ENCODE peak calls at places on chromosomes 1 and 21, in seven cellular contexts. J is A673, S is H1, Q is MM.1S, G is PC-3, W is fibroblast of lung, X is neural progenitor cell. I is an unnamed sample.

GRCh38 chr21:45994738-45995685 is 13.4 kb downstream of the COL6A1 start:
- DNase-seq in Q (no peak), G (no peak), W (no peak), S (no peak), X (no peak), J (no peak), I (no peak)

GRCh38 chr21:45387506-45387905 is 17.5 kb upstream of the COL18A1 start:
- DNase-seq in W (no peak), X (no peak), J (no peak), S (no peak), G (no peak), Q (no peak), I (no peak)

GRCh38 chr1:212515329-212515760 is 82.6 kb downstream of the NENF start:
- DNase-seq in S (no peak), X (peak), G (no peak), W (no peak), Q (no peak), J (peak), I (no peak)

GRCh38 chr1:243930822-243931671 is 81.0 kb upstream of the AKT3 start:
- DNase-seq in S (peak), W (no peak), G (no peak), Q (no peak), X (peak), J (no peak), I (no peak)

GRCh38 chr1:178634445-178634844 is 90.6 kb upstream of the RALGPS2 start:
- DNase-seq in X (no peak), W (no peak), G (no peak), S (no peak), Q (no peak), J (no peak), I (no peak)

GRCh38 chr1:65722461-65722860 is 70.2 kb upstream of the PDE4B start:
- DNase-seq in W (no peak), X (no peak), G (no peak), J (no peak), S (no peak), Q (no peak), I (no peak)

GRCh38 chr21:37532868-37533780 is 166.6 kb downstream of the DYRK1A start:
- DNase-seq in W (peak), Q (no peak), J (peak), G (peak), X (no peak), S (peak), I (peak)

GRCh38 chr1:238336531-238336930 is 445.8 kb upstream of the ZP4 start:
- DNase-seq in J (peak), X (no peak), S (no peak), Q (no peak), G (peak), W (no peak), I (peak)

GRCh38 chr21:26842976-26843911 is 2.0 kb downstream of the ADAMTS1 start:
- DNase-seq in X (peak), J (peak), W (peak), G (peak), Q (peak), S (peak), I (peak)

GRCh38 chr1:230099435-230099834 is 32.4 kb downstream of the GALNT2 start:
- DNase-seq in G (no peak), X (no peak), J (no peak), S (no peak), Q (no peak), W (no peak), I (no peak)

GRCh38 chr1:229452956-229453801 is 19.3 kb upstream of the ACTA1 start:
- DNase-seq in Q (peak), G (peak), J (peak), S (no peak), X (peak), W (peak), I (no peak)

GRCh38 chr1:229252228-229252984 is 18.5 kb upstream of the RAB4A start:
- DNase-seq in Q (no peak), S (no peak), J (no peak), W (no peak), X (no peak), G (no peak), I (no peak)

GRCh38 chr1:87155180-87155579 is 173.5 kb upstream of the LMO4 start:
- DNase-seq in W (no peak), S (no peak), Q (peak), J (peak), X (no peak), G (no peak), I (no peak)

GRCh38 chr1:228281631-228282328 is 73.9 kb downstream of the OBSCN start:
- DNase-seq in Q (no peak), G (no peak), X (no peak), W (no peak), S (no peak), J (no peak), I (no peak)

GRCh38 chr1:247367786-247368342 is 36.2 kb upstream of the ZNF496 start:
- DNase-seq in J (no peak), S (no peak), X (no peak), Q (no peak), W (no peak), G (no peak), I (peak)

GRCh38 chr1:93661829-93662474 is 19.7 kb downstream of the BCAR3 start:
- DNase-seq in J (peak), X (no peak), G (peak), W (peak), Q (no peak), S (no peak), I (peak)

GRCh38 chr1:185402930-185403329 is 85.9 kb upstream of the IVNS1ABP start:
- DNase-seq in J (no peak), Q (no peak), S (no peak), G (no peak), W (no peak), X (peak), I (no peak)

GRCh38 chr1:37484325-37485051 is 10.1 kb downstream of the ZC3H12A start:
- DNase-seq in S (no peak), J (no peak), W (no peak), G (peak), Q (no peak), X (no peak), I (no peak)

GRCh38 chr1:117964290-117965038 is 34.9 kb downstream of the WDR3 start:
- DNase-seq in Q (no peak), W (no peak), G (no peak), X (no peak), S (no peak), J (no peak), I (no peak)

GRCh38 chr1:93607814-93608187 is 73.8 kb downstream of the BCAR3 start:
- DNase-seq in Q (no peak), S (no peak), X (no peak), J (no peak), W (no peak), G (peak), I (no peak)

GRCh38 chr1:82565546-82565945 is 764.8 kb downstream of the ADGRL2 start:
- DNase-seq in S (no peak), Q (no peak), W (peak), X (no peak), G (peak), J (peak), I (peak)

GRCh38 chr1:81345110-81345509 is 455.6 kb upstream of the ADGRL2 start:
- DNase-seq in J (no peak), G (no peak), Q (no peak), X (no peak), W (no peak), S (no peak), I (no peak)

GRCh38 chr1:172764378-172764777 is 105.5 kb downstream of the FASLG start:
- DNase-seq in Q (no peak), X (no peak), S (no peak), W (no peak), G (no peak), J (no peak), I (no peak)

GRCh38 chr1:114668784-114669561 is 876 bp downstream of the DENND2C start:
- DNase-seq in Q (peak), W (peak), J (no peak), G (peak), S (no peak), X (no peak), I (peak)

GRCh38 chr1:82423174-82423815 is 622.6 kb downstream of the ADGRL2 start:
- DNase-seq in S (no peak), G (peak), X (no peak), J (no peak), W (no peak), Q (no peak), I (peak)

GRCh38 chr21:20997308-20997632 is 939 bp upstream of the NCAM2 start:
- DNase-seq in W (peak), Q (no peak), S (peak), J (no peak), X (peak), G (no peak), I (no peak)

GRCh38 chr21:20997633-20998455 is at the start of gene NCAM2:
- DNase-seq in Q (peak), S (peak), X (peak), G (peak), W (peak), J (peak), I (peak)

GRCh38 chr21:20999567-21000169 is 1.5 kb downstream of the NCAM2 start:
- DNase-seq in W (peak), X (peak), Q (peak), S (peak), G (peak), J (peak), I (peak)

GRCh38 chr21:20998886-20999285 is 677 bp downstream of the NCAM2 start:
- DNase-seq in J (no peak), Q (no peak), S (no peak), W (no peak), X (no peak), G (no peak), I (no peak)

GRCh38 chr21:20998456-20998789 is 214 bp downstream of the NCAM2 start:
- DNase-seq in X (no peak), W (no peak), G (no peak), J (no peak), Q (no peak), S (no peak), I (no peak)
- TF ChIP-seq EZH2 in X (no peak), W (no peak), G (no peak), J (no peak), Q (no peak), S (no peak), I (no peak)

DNA sequence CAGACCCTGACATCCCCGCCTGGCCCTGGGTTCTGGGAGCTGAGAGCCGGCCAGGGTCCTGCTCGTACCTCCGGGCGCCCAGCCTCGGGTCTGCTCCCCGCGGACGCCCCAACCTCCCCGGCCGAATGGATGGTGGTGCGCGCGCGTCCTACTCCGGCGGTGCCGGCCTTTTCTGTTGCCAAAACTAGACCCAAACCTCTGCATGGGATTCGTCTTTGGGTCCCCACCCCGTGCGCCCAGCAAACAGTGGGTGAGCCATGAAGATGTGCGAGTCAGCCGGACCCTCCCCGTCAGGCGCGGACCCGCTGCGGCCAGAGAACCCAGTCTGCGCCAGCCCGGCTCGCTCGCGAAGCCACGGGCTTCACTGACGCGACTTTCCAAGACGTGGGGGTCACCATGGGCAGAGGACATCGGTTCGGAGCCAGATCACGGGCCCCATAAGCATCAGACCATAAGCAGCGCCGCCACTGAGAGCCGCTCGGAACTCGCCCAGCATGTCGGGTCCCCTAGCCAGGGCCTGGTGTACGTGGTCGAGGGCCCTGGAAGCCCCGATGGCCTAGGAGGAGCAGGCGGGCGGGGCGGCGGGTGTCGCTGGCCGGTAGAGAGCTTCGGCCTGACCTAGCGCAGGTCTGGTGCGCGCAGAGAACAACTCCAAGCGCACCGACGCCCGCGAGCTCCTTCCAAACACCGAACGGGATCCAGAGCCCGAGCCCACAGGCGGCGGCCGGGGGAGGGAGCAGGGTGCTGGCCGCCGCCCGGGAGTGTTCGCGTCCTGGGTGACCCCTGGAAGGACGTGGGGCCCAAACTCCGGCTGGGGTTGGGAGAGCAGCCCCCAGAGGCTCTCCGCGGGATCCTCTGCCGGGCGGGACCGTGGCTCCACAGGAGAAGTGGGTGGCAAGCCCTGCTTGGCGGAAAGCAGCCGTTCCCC is 1.0 kb upstream of the TP73 start:
- DNase-seq in G (no peak), W (no peak), S (peak), J (no peak), Q (no peak), X (peak), I (no peak)
- TF ChIP-seq EZH2 in G (peak), W (peak), S (peak), J (no peak), Q (no peak), X (peak), I (no peak)

GRCh38 chr1:205369621-205370230 is 13.0 kb upstream of the KLHDC8A start:
- DNase-seq in S (no peak), J (no peak), W (no peak), Q (no peak), G (no peak), X (no peak), I (no peak)
- TF ChIP-seq EZH2 in S (no peak), J (no peak), W (no peak), Q (no peak), G (no peak), X (no peak), I (no peak)

DNA sequence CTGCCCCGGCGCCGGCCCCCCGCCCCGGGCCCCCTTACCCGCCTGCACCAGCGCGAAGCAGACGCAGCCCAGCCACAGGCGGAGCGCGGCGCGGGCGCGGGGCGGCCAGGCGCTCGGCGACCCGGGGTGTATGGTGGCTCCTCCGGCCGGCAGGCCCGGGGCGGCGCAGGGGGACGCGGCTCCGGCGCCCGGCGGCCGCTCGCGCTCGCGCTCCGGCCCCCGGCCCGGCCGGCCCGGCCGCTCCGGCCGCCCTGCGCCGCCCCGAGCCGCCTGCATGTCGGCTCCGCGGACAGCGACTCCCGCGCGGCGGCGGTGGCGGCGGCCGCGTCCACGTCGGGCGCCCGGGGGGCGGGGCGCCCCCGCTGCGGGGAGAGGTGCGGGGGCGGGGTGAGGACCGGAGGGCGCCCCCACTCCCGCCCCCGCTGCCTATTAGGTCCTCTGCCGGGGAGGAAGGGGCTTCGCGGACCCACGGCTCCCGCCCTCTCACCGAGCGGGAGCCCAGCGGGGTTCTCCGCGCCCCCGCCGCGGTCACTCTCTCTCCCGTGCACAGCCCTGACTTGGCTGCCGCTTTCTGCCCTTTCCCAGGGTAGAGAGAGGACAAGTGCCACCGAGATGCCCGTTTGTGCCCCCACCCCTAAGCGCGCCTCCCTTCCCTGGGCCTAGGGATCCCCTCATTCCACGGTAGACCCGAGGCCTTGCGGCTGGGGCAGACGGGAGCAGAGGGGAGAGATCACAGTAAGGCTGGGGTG is at the start of gene FNDC5:
- DNase-seq in X (peak), Q (no peak), W (no peak), J (peak), S (no peak), G (no peak), I (no peak)
- TF ChIP-seq EZH2 in X (no peak), Q (no peak), W (no peak), J (no peak), S (peak), G (peak), I (peak)

GRCh38 chr1:210254298-210254697 is 21.7 kb downstream of the SERTAD4 start:
- DNase-seq in J (no peak), G (no peak), X (no peak), W (no peak), S (no peak), Q (no peak), I (no peak)

GRCh38 chr1:210251680-210252490 is 19.3 kb downstream of the SERTAD4 start:
- DNase-seq in G (no peak), J (no peak), Q (no peak), X (peak), W (no peak), S (peak), I (no peak)

GRCh38 chr1:210250665-210250997 is 18.0 kb downstream of the SERTAD4 start:
- DNase-seq in G (peak), J (peak), S (peak), W (no peak), X (peak), Q (peak), I (no peak)

GRCh38 chr1:210250998-210251679 is 18.5 kb downstream of the SERTAD4 start:
- DNase-seq in Q (peak), S (peak), W (no peak), X (peak), G (peak), J (peak), I (peak)

GRCh38 chr1:210252621-210253041 is 20.0 kb downstream of the SERTAD4 start:
- DNase-seq in J (no peak), W (no peak), X (peak), G (no peak), S (peak), Q (peak), I (no peak)
- TF ChIP-seq EZH2 in J (no peak), W (no peak), X (no peak), G (no peak), S (no peak), Q (no peak), I (no peak)

DNA sequence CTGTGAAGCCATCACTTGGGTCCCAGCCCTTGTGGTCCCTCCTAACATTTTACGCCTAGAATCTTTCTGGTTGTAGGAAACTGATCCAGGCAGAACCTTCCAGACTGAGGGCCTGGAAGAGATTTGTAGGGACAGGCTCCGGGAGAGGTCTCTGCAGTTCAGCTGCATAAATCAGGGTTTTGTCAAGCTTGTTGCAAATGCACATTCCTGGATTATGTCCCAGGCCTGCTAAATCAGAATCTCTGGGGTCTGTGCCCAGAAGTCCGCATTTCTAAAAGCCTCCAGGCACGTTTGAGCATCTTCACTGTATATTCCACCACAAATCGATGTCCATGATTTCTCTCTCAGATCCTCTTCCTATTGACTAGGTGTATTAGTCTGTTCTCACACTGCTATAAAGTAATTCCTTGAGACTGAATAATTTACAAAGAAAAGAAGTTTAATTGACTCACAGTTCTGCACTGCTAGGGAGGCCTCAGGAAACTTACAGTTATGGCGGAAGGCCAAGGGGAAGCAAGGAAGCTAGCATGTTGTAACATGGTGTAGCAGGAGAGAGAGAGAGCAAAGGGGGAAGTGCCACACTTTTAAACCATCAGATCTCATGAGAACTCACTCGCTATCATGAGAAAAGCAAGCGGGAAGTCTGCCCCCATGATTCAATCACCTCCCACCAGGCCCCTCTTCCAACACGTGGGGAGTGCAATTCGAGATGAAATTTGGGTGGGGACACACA is 1.3 kb upstream of the FHAD1 start:
- DNase-seq in G (no peak), J (no peak), S (no peak), Q (no peak), W (peak), X (no peak), I (peak)
- TF ChIP-seq EZH2 in G (no peak), J (no peak), S (no peak), Q (no peak), W (no peak), X (no peak), I (no peak)

DNA sequence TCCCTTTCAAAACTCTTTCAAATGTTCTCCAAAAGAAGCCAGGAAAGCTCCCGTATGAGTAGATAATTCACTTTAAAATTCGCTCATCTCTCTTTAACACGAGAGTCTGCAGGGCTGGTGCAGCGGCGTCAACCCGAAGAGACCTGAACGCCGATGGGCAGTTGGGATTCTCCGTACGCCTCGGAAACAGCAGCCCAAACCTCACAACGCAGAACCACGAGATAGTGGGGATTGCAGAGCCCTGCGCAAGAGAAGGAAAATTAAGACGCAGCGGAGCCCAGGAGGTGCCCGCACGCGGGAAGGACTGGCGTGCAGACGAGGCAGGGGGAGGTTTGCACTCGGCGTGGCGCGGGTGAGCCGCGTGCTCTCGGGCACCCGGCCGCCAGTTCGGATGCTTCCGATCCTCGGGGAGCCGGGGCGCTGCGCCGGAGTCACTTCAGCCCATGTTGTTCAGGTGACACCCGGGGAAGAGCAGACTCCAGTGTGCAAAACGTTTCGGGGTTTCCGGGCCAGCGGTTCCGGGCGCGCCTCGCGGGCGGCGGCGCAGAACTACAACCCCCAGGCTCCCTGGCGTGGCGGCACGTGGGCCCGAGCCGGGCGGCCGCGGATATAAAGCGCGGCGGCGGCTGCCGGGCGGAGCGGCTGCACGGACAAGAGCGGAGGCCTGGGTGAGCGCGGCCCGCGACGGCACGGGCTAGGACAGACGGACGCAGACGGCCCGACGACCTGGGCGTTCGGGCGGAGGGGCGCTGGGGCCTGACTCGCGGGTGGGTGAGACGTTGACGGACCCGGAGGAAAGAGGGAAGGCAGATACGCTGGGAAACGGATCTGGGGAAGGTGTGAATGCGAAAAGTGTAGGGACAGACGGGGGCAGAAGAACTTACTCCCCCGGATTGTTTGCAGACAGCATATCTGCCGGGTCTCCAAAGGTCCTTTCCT is at the start of gene NPL:
- DNase-seq in G (peak), J (peak), Q (peak), X (peak), W (peak), S (peak), I (peak)
- TF ChIP-seq EZH2 in G (peak), J (no peak), Q (no peak), X (peak), W (peak), S (peak), I (no peak)